ENCODE peak calls at places on chromosomes 6 and 20, in nine cellular contexts. F is upper lobe of right lung, Y is endothelial cell, L is heart right ventricle, V is AG04450, B is BJ, E is tibial nerve, K is cardiac muscle cell, U is IMR-90. H is an unnamed sample.

GRCh38 chr6:53530346-53530745 is 14.6 kb downstream of the GCLC start:
- DNase-seq in U (peak), K (peak), Y (no peak), V (no peak), F (no peak), B (no peak), L (peak), E (no peak), H (no peak)

GRCh38 chr6:111926731-111927302 is 53.6 kb upstream of the FYN start:
- DNase-seq in K (no peak), F (no peak), B (no peak), L (no peak), V (no peak), U (no peak), Y (no peak), E (no peak), H (no peak)

GRCh38 chr20:8545212-8545611 is 413.1 kb downstream of the PLCB1 start:
- DNase-seq in V (no peak), B (peak), F (no peak), U (peak), L (no peak), K (peak), Y (no peak), E (no peak), H (no peak)

GRCh38 chr6:33442283-33442682 is 12.1 kb upstream of the ZBTB9 start:
- DNase-seq in F (no peak), L (no peak), K (no peak), B (no peak), U (no peak), V (no peak), Y (no peak), E (no peak), H (no peak)

GRCh38 chr6:29976588-29977424 is 34.5 kb downstream of the HLA-A start:
- DNase-seq in F (peak), K (peak), E (peak), U (peak), L (peak), V (no peak), B (no peak), Y (peak), H (no peak)

GRCh38 chr6:135062735-135063134 is 8.1 kb upstream of the HBS1L start:
- DNase-seq in L (no peak), F (no peak), U (no peak), Y (no peak), B (no peak), V (no peak), E (no peak), K (no peak), H (no peak)

GRCh38 chr6:155521719-155522118 is 66.1 kb upstream of the NOX3 start:
- DNase-seq in B (no peak), L (no peak), U (peak), E (no peak), Y (no peak), F (no peak), K (no peak), V (no peak), H (no peak)

GRCh38 chr6:1832844-1833787 is 223.4 kb downstream of the FOXC1 start:
- DNase-seq in E (peak), B (no peak), V (no peak), U (peak), K (peak), Y (no peak), L (peak), F (no peak), H (no peak)

GRCh38 chr6:1253816-1254215 is 58.1 kb upstream of the FOXQ1 start:
- DNase-seq in E (no peak), F (no peak), L (no peak), K (no peak), V (no peak), B (no peak), Y (no peak), U (no peak), H (no peak)

GRCh38 chr6:17820055-17820454 is 113.3 kb upstream of the NUP153 start:
- DNase-seq in Y (no peak), K (no peak), V (no peak), E (no peak), U (peak), L (no peak), B (no peak), F (no peak), H (no peak)

GRCh38 chr6:159691963-159692287 is 1.1 kb downstream of the SOD2 start:
- DNase-seq in E (no peak), K (no peak), L (no peak), B (no peak), F (no peak), Y (no peak), U (no peak), V (no peak), H (no peak)

GRCh38 chr20:63843222-63843621 is 12.2 kb upstream of the ZBTB46 start:
- DNase-seq in F (no peak), B (no peak), Y (no peak), K (no peak), V (no peak), U (no peak), L (no peak), E (no peak), H (no peak)

GRCh38 chr6:126876446-126876845 is 242.0 kb upstream of the RSPO3 start:
- DNase-seq in L (no peak), U (no peak), Y (no peak), F (no peak), B (no peak), K (no peak), E (no peak), V (no peak), H (no peak)

GRCh38 chr20:8132632-8133587 is 844 bp downstream of the PLCB1 start:
- DNase-seq in L (peak), F (peak), E (peak), U (no peak), Y (peak), K (peak), B (no peak), V (no peak), H (peak)

GRCh38 chr20:21670126-21670525 is 35.3 kb upstream of the PAX1 start:
- DNase-seq in L (no peak), U (no peak), K (no peak), B (no peak), E (no peak), F (no peak), Y (no peak), V (no peak), H (no peak)

GRCh38 chr6:7136859-7137334 is 29.1 kb downstream of the RREB1 start:
- DNase-seq in B (no peak), E (no peak), K (no peak), Y (no peak), V (no peak), L (no peak), U (no peak), F (no peak), H (no peak)

GRCh38 chr6:19757036-19757435 is 80.1 kb upstream of the ID4 start:
- DNase-seq in U (peak), K (peak), F (no peak), Y (no peak), E (no peak), B (no peak), L (no peak), V (no peak), H (no peak)

GRCh38 chr6:52454556-52454955 is 34.4 kb downstream of the EFHC1 start:
- DNase-seq in K (peak), E (no peak), L (no peak), B (no peak), U (peak), Y (no peak), F (no peak), V (no peak), H (no peak)

GRCh38 chr20:51470907-51471411 is 71.6 kb downstream of the NFATC2 start:
- DNase-seq in B (no peak), K (no peak), E (no peak), V (no peak), L (no peak), U (no peak), Y (no peak), F (no peak), H (no peak)

GRCh38 chr6:168097621-168098430 is 18.8 kb upstream of the FRMD1 start:
- DNase-seq in Y (no peak), F (no peak), K (no peak), B (no peak), V (no peak), U (no peak), E (no peak), L (peak), H (no peak)
- TF ChIP-seq CTCF in Y (no peak), F (no peak), K (no peak), B (no peak), V (no peak), U (no peak), E (no peak), L (no peak), H (no peak)

GRCh38 chr6:31898200-31899011 is 908 bp upstream of the EHMT2 start:
- DNase-seq in B (no peak), E (no peak), L (no peak), V (no peak), U (peak), F (no peak), K (peak), Y (no peak), H (no peak)
- TF ChIP-seq CTCF in B (no peak), E (no peak), L (no peak), V (no peak), U (no peak), F (no peak), K (no peak), Y (no peak), H (no peak)

DNA sequence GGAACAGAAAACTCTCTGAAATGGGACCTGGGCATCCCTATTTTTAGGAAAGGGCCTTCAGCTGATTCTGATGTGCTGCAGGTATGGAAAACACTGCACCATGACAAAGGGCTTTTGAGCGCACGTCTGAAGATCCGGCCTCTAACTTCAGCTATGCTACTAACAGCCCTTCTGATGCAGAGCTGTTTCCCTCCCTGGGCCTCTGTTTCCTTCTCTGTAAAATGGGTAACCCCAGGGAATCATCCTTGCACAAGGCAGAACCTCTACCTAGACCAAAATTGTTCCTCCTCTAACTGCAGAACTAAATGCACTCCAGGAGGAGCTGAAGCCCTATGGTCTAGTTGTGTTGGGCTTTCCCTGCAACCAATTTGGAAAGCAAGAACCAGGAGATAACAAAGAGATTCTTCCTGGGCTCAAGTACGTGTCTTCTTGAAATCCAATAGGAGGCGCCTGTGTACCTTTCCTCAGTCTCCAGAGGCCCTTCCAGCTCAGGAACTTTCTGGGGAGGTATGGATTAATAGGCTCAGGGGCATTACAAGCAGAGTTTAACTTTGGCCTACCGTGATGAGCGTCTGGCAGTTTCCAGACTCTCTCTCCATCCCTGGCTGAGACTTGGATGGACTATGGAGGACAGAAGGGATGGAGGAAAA is 5.9 kb downstream of the GPX5 start:
- DNase-seq in E (no peak), L (no peak), U (no peak), B (no peak), K (no peak), Y (no peak), F (no peak), V (no peak), H (no peak)
- TF ChIP-seq CTCF in E (no peak), L (no peak), U (no peak), B (no peak), K (no peak), Y (no peak), F (no peak), V (no peak), H (no peak)

GRCh38 chr6:81838724-81839425 is 86.4 kb upstream of the TENT5A start:
- DNase-seq in V (no peak), U (no peak), Y (no peak), B (no peak), E (no peak), L (no peak), F (no peak), K (no peak), H (no peak)

GRCh38 chr6:81832304-81832703 is 79.8 kb upstream of the TENT5A start:
- DNase-seq in U (no peak), F (no peak), Y (no peak), K (no peak), L (no peak), V (no peak), B (no peak), E (no peak), H (no peak)

GRCh38 chr6:81831274-81831673 is 78.8 kb upstream of the TENT5A start:
- DNase-seq in E (no peak), V (no peak), F (no peak), Y (no peak), L (no peak), K (no peak), U (no peak), B (no peak), H (no peak)

GRCh38 chr6:81838031-81838430 is 85.5 kb upstream of the TENT5A start:
- DNase-seq in F (no peak), Y (no peak), L (no peak), V (no peak), K (peak), B (no peak), U (peak), E (no peak), H (no peak)

DNA sequence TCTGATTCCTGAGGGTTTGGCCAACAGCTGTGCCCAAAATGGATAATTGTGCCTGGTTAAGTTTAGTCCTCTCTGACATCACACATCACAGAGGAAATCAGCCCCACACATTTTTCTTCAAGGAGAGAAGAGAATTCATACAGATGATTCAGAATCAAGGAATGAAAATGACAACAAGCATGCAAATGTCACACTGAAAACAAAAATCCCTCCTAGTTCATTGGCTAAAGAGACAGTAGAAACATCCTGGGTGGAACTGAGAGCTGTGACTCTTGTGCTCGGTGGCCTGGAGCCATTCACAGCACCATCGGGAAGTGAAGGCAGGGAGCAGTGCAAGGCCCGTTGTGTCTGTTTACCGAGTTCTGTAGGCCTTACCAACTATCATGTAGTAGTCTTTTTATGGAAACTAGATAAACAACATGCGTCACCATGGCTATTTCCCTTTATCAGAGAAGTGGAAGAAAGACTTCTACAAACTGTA is 81.7 kb upstream of the TENT5A start:
- DNase-seq in V (peak), E (no peak), F (no peak), U (peak), K (peak), B (peak), L (peak), Y (no peak), H (no peak)
- TF ChIP-seq CTCF in V (no peak), E (no peak), F (no peak), U (no peak), K (no peak), B (no peak), L (no peak), Y (no peak), H (no peak)

DNA sequence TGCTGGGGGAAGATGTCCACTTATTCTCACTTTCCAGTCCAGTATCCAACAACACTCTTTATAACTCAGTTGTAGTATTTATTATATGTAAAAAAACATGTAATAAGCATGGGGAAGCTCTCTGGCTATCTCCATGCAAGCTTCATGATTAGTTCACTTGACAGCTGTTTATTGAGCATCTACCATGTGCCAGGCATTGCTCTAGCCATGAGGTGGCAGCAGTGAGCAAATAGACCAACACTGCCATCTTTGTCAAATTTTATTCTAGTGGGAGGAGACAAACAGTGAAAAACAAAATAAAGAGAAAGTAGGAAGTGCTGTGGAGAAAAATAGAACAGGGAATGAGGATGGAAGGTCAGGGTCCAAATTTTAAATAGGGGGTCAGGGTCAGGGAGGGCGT is 131.8 kb downstream of the CFAP61 start:
- DNase-seq in E (no peak), U (no peak), Y (no peak), K (no peak), V (no peak), B (no peak), L (no peak), F (no peak), H (no peak)
- TF ChIP-seq CTCF in E (no peak), U (peak), Y (no peak), K (peak), V (peak), B (peak), L (no peak), F (peak), H (peak)

GRCh38 chr6:42338573-42339218 is 113.0 kb downstream of the TRERF1 start:
- DNase-seq in V (peak), K (peak), Y (no peak), U (peak), E (no peak), L (no peak), F (no peak), B (peak), H (no peak)
- TF ChIP-seq CTCF in V (peak), K (no peak), Y (no peak), U (peak), E (no peak), L (no peak), F (no peak), B (peak), H (peak)

GRCh38 chr6:157512081-157512682 is 131.2 kb downstream of the ZDHHC14 start:
- DNase-seq in F (no peak), B (no peak), L (no peak), Y (no peak), U (no peak), E (no peak), V (no peak), K (no peak), H (no peak)

GRCh38 chr6:157516319-157517026 is 135.5 kb downstream of the ZDHHC14 start:
- DNase-seq in B (no peak), V (no peak), E (no peak), L (no peak), F (no peak), K (no peak), Y (no peak), U (no peak), H (no peak)

GRCh38 chr6:157514659-157515496 is 133.9 kb downstream of the ZDHHC14 start:
- DNase-seq in F (no peak), B (peak), Y (no peak), E (no peak), V (no peak), L (peak), U (peak), K (peak), H (no peak)

GRCh38 chr6:157513004-157513603 is 132.1 kb downstream of the ZDHHC14 start:
- DNase-seq in V (no peak), L (no peak), Y (no peak), F (no peak), B (no peak), K (no peak), E (no peak), U (peak), H (no peak)

GRCh38 chr6:157513619-157514485 is 132.9 kb downstream of the ZDHHC14 start:
- DNase-seq in B (no peak), Y (no peak), K (no peak), U (no peak), F (no peak), L (no peak), E (no peak), V (no peak), H (no peak)
- TF ChIP-seq CTCF in B (no peak), Y (no peak), K (no peak), U (no peak), F (no peak), L (no peak), E (no peak), V (no peak), H (no peak)

DNA sequence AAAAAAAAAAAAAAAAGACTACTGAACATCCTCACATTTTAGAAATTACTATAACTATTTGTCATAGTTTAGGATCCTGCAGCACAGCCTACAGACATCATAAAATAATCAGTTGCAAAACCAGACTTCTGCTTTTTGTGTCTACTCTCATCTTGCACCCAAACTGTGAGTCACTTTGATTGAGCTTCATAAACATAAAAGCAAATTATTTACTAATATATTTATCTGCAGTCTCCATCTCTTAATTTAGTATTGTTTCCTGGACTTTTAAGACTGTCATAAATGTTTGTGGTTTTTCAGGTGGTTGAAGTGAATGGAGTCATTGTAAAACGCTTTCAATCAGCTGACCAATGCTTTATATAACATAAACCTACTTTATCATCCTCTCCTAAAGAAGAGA is 14.8 kb upstream of the CALHM6 start:
- DNase-seq in F (no peak), E (no peak), B (peak), K (peak), V (no peak), L (no peak), Y (no peak), U (no peak), H (no peak)
- TF ChIP-seq CTCF in F (no peak), E (no peak), B (no peak), K (no peak), V (no peak), L (no peak), Y (no peak), U (no peak), H (no peak)

DNA sequence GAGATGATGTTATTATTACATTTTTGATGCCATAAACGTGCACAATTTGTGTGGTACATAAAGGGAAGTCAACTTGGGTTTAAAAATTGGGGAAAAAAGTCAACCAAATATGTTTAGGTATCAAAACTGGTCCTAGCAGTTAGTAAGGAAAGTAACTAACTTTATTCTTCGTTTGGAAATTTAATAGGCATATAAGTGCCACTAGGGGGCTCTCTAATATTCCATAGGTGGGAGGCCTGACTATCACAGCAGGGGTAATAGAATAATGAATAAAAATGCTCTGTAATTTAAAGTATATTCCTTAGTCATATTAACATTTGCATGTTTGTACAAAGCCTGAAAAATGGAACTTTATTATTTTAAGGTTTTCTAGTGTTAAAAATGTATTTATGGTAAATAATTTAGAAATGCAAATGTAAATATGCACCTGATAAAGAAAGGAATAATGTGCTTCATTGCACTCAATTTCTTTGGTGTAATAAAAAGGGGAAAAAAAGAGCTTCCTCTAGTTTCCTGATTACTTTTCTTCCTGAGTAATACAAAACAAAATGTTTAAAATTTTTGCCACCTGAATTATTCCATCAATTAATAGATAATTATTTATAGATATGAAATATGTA is 125.7 kb upstream of the HDAC2 start:
- DNase-seq in Y (no peak), K (peak), F (no peak), V (no peak), L (no peak), E (peak), U (peak), B (no peak), H (no peak)
- TF ChIP-seq CTCF in Y (peak), K (peak), F (peak), V (peak), L (peak), E (peak), U (peak), B (peak), H (peak)